ENCODE peak calls at places on chromosomes 2 and 18, in four cellular contexts. T is IMR-90, N is H1, J is mesendoderm. I is an unnamed sample.

GRCh38 chr2:129324349-129324748 is 655.1 kb upstream of the RAB6C start:
- DNase-seq in N (no peak), T (no peak), J (no peak), I (no peak)

GRCh38 chr2:42977236-42978174 is 185.1 kb upstream of the HAAO start:
- DNase-seq in T (no peak), N (no peak), J (no peak), I (no peak)

GRCh38 chr2:161384864-161385263 is 31.2 kb upstream of the TBR1 start:
- DNase-seq in T (no peak), J (no peak), N (no peak), I (no peak)

GRCh38 chr2:6826081-6826913 is 39.4 kb downstream of the CMPK2 start:
- DNase-seq in N (no peak), T (peak), J (peak), I (no peak)

GRCh38 chr2:37619230-37619956 is 52.0 kb downstream of the CDC42EP3 start:
- DNase-seq in J (no peak), N (no peak), T (no peak), I (no peak)

GRCh38 chr2:143252138-143252907 is 123.1 kb downstream of the ARHGAP15 start:
- DNase-seq in N (no peak), J (no peak), T (no peak), I (no peak)

GRCh38 chr2:151200844-151201243 is 60.8 kb downstream of the RBM43 start:
- DNase-seq in J (no peak), N (no peak), T (no peak), I (no peak)

GRCh38 chr2:7609556-7610323 is 692.5 kb downstream of the RNF144A start:
- DNase-seq in T (no peak), N (no peak), J (no peak), I (no peak)

GRCh38 chr2:171553858-171554257 is 31.6 kb downstream of the CYBRD1 start:
- DNase-seq in N (no peak), J (peak), T (no peak), I (peak)

GRCh38 chr2:236507393-236508085 is 62.1 kb upstream of the ACKR3 start:
- DNase-seq in J (peak), T (no peak), N (peak), I (peak)

GRCh38 chr2:109423556-109424359 is 190.0 kb downstream of the SEPTIN10 start:
- DNase-seq in T (no peak), J (no peak), N (no peak), I (peak)

DNA sequence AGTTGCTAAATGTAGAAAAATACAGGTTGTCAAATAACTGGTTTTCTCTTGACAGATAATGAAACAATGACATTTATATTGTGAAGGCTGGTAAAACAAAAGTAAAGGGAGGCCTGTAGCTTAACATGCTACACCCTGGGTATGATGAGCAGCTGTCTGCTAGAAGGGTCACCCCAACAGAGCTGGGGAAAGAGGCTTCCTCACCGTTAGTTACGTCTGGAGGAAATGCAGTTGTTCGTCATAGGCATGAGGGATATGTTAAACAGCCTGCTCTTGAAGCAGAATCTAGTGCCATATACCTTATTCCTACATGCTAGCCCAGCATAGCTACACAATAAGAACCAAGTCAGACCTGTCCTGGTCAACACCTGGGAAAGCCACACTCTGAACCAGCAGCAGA is 49.9 kb downstream of the LPIN2 start:
- DNase-seq in T (no peak), J (no peak), N (no peak), I (no peak)
- H4K8ac ChIP-seq in T (no peak), J (no peak), N (no peak), I (no peak)

GRCh38 chr2:27408601-27409320 is 630 bp downstream of the PPM1G start:
- DNase-seq in N (no peak), J (peak), T (no peak), I (no peak)
- H3K4ac ChIP-seq in N (peak), J (no peak), T (no peak), I (no peak)

GRCh38 chr18:13337369-13337768 is 118.8 kb downstream of the LDLRAD4 start:
- DNase-seq in J (no peak), T (no peak), N (no peak), I (no peak)
- H4K5ac ChIP-seq in J (no peak), T (no peak), N (no peak), I (no peak)

DNA sequence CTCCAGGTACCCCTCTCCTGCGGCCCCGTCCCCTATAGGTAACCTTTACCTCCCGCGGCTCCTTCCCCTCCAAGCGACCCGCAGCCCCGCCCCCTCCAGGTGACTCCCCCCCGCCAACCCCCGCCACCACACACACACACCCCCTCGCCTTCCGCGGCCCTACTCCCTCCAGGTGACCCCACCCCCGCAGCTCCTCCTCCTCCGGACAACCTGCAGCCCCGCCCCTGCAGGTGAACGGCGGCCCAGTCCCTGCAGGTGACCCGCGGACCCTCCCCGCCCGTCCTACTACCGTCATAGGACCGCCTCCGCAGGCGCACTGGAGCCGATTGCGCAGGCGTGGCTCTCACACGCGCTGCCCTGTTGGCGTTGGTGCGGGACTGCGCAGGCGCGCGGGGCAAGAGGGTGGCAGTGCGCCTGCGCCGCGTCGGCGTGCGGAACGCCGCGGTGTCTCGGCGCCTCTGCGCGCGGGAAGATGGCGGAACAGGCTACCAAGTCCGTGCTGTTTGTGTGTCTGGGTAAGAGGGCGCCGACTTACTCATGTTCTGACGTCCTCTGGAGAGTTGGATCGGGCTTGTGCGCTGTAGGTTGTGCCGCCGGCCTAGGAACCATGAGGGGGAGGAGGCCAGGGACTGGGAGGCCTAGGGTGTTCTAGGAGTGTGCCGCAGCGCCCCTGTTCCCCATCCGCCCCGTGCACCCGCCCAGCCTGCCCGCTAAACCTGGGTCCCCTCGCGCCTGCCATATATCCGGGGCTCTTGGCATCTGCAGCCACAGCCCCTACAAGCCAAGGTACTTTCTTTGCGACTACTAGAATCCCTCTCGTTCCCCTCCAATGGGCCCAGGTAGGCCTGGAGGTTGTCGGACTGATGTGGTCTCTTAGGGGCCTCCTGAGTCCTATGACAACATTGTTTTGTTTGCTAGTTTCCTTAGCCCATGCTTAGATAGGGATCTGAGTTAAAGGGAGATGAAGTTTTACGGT is at the start of gene ACP1:
- DNase-seq in T (peak), N (peak), J (peak), I (peak)
- H4K8ac ChIP-seq in T (peak), N (peak), J (peak), I (no peak)

GRCh38 chr2:120749506-120750431 is 14.1 kb downstream of the GLI2 start:
- DNase-seq in J (peak), N (no peak), T (peak), I (peak)
- H3K4ac ChIP-seq in J (no peak), N (peak), T (peak), I (no peak)

GRCh38 chr2:167942495-167943081 is 304.8 kb downstream of the STK39 start:
- DNase-seq in T (no peak), N (no peak), J (no peak), I (no peak)
- H4K5ac ChIP-seq in T (no peak), N (no peak), J (no peak), I (no peak)